ENCODE peak calls at places on chromosomes 4 and X, in eight cellular contexts. G is AG04450; F is thyroid gland; N is Peyer's patch; S is MCF 10A; B is tibial artery; J is CD4-positive, alpha-beta T cell; A is astrocyte of the cerebellum. R is an unnamed sample.

GRCh38 chr4:131547506-131547981 is 1601.5 kb upstream of the PCDH10 start:
- DNase-seq in G (no peak), F (no peak), N (no peak), S (no peak), B (no peak), J (no peak), A (no peak), R (no peak)

GRCh38 chr4:128220286-128221235 is 67.1 kb downstream of the PGRMC2 start:
- DNase-seq in G (peak; percentile 21), F (no peak), N (no peak), S (peak; percentile 59), B (no peak), J (no peak), A (peak; percentile 55), R (no peak)

GRCh38 chr4:152572417-152573086 is 36.7 kb upstream of the FBXW7 start:
- DNase-seq in G (no peak), F (no peak), N (no peak), S (no peak), B (no peak), J (no peak), A (no peak), R (no peak)

GRCh38 chr4:52990706-52991105 is 128.6 kb downstream of the RASL11B start:
- DNase-seq in G (no peak), F (no peak), N (no peak), S (no peak), B (no peak), J (no peak), A (no peak), R (no peak)

GRCh38 chrX:136835761-136836160 is 44.8 kb downstream of the RBMX start:
- DNase-seq in G (no peak), F (no peak), N (no peak), S (no peak), B (no peak), J (no peak), A (no peak), R (no peak)

GRCh38 chr4:142129931-142130330 is 493.5 kb downstream of the IL15 start:
- DNase-seq in G (no peak), F (no peak), N (no peak), S (no peak), B (no peak), J (no peak), A (no peak), R (no peak)

GRCh38 chrX:39556056-39556455 is 541.7 kb downstream of the BCOR start:
- DNase-seq in G (no peak), F (no peak), N (no peak), S (no peak), B (no peak), J (no peak), A (no peak), R (no peak)

GRCh38 chrX:121151293-121151692 is 103.9 kb downstream of the GLUD2 start:
- DNase-seq in G (no peak), F (no peak), N (no peak), S (no peak), B (no peak), J (no peak), A (no peak), R (no peak)

GRCh38 chrX:72124540-72125201 is 7.0 kb downstream of the RTL5 start:
- DNase-seq in G (no peak), F (no peak), N (peak; percentile 18), S (no peak), B (no peak), J (no peak), A (no peak), R (no peak)

GRCh38 chr4:147799986-147800555 is 68.2 kb downstream of the ARHGAP10 start:
- DNase-seq in G (no peak), F (no peak), N (peak; percentile 54), S (no peak), B (no peak), J (peak; percentile 36), A (peak; percentile 13), R (no peak)

GRCh38 chr4:116101321-116101720 is 984.1 kb downstream of the TRAM1L1 start:
- DNase-seq in G (no peak), F (no peak), N (no peak), S (no peak), B (no peak), J (no peak), A (no peak), R (no peak)

GRCh38 chr4:106370214-106370613 is 1.6 kb upstream of the GIMD1 start:
- DNase-seq in G (no peak), F (no peak), N (no peak), S (no peak), B (no peak), J (no peak), A (no peak), R (no peak)

GRCh38 chrX:13906103-13906502 is 89.2 kb upstream of the GPM6B start:
- DNase-seq in G (no peak), F (no peak), N (no peak), S (no peak), B (no peak), J (no peak), A (no peak), R (no peak)

GRCh38 chr4:8427262-8427661 is 13.3 kb downstream of the ACOX3 start:
- DNase-seq in G (no peak), F (no peak), N (no peak), S (no peak), B (no peak), J (no peak), A (no peak), R (no peak)

GRCh38 chr4:8431553-8431952 is 9.0 kb downstream of the ACOX3 start:
- DNase-seq in G (no peak), F (no peak), N (no peak), S (no peak), B (no peak), J (no peak), A (no peak), R (no peak)

GRCh38 chr4:8433181-8433580 is 7.3 kb downstream of the ACOX3 start:
- DNase-seq in G (no peak), F (peak; percentile 65), N (no peak), S (no peak), B (no peak), J (no peak), A (no peak), R (no peak)

GRCh38 chr4:8427761-8428287 is 12.7 kb downstream of the ACOX3 start:
- DNase-seq in G (no peak), F (peak; percentile 69), N (no peak), S (peak; percentile 49), B (peak; percentile 74), J (no peak), A (no peak), R (no peak)

GRCh38 chr4:8428288-8429097 is 12.0 kb downstream of the ACOX3 start:
- DNase-seq in G (peak; percentile 67), F (peak; percentile 91), N (peak; percentile 92), S (peak; percentile 83), B (peak; percentile 94), J (peak; percentile 96), A (peak; percentile 43), R (peak; percentile 95)
- TF ChIP-seq CTCF in G (peak; percentile 59), F (no peak), N (no peak), S (peak; percentile 37), B (no peak), J (no peak), A (peak; percentile 66), R (peak; percentile 60)

GRCh38 chr4:112189754-112190153 is 41.8 kb upstream of the AP1AR start:
- DNase-seq in G (no peak), F (no peak), N (no peak), S (no peak), B (no peak), J (no peak), A (no peak), R (no peak)
- TF ChIP-seq CTCF in G (peak; percentile 32), F (no peak), N (no peak), S (peak; percentile 6), B (no peak), J (no peak), A (peak; percentile 24), R (no peak)

DNA sequence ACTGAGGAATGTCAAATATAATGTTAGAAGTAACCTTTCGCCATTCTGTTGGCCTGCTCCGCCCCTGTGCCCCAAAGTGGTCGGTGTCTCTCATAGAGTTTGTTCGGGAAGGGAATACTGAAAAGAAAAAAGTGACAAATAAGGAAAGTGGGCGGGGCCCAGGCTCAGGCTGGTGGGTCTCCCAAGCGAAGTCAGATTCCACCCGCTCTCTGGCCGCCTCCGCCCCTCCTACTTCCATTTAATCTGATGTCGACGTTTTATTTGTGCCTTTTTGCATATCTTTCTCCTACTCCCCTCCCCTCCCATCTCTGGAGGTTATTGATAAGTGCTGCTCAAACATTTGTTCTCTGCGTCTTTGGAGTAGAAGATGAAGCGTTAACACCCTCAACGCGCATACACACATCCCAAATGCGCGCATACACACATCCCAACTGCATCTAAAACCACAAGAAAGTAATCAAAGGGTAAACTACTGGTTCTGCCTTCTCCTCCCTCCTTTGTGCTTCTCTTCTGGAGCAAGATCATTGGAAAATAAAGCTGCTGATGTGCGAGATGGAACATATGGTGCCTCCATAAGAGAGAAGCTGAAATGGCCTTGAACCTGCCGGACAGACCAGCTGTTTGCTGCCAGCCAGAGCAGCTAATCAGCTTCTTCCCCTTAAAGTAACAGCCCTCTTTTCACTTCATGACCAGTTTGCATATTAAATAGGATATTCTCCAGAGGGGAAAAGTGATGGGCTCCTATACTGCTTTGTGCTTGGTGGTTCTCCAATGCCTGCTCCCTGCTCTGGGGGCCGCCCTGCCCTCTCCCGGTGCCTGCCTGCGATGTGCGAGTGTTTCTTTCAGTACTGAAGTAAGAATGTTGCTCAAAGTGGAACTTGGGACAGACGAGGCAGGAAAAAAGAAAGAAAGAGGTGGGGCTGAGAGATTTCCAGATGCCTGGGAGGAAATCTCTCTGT is 3.1 kb downstream of the MAMLD1 start:
- DNase-seq in G (no peak), F (peak; percentile 38), N (peak; percentile 68), S (peak; percentile 16), B (peak; percentile 87), J (no peak), A (no peak), R (no peak)
- TF ChIP-seq CTCF in G (peak; percentile 25), F (no peak), N (no peak), S (no peak), B (no peak), J (no peak), A (peak; percentile 33), R (no peak)

DNA sequence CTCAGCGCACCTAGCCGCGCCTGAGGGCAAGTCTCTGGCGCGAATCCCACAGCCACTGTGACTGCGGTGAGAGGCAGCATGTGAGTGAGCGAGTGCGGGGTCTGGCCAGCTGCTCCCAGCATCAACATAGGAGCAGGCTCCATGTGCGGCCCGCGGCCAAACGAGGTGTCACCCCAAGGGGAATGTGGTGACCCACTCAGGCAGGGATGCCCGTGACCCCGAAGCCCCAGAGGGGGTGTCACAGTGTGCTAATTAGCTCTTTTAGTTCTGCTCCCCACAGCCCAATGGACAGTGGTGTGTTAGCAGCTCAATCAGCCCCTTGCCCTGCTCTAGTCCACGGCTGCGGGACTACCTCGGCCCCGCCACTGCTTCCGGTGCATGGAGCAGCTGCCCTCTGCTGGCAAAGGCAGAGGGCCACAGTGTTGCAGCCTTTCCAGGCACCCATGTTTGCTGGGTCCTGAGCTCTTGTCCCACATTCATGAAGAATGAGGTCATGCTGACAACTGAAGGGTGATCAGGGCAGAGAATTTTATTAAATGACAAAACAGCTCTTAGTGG is 61.4 kb downstream of the AGA start:
- DNase-seq in G (no peak), F (no peak), N (no peak), S (peak; percentile 21), B (no peak), J (no peak), A (no peak), R (no peak)
- TF ChIP-seq CTCF in G (no peak), F (no peak), N (no peak), S (no peak), B (no peak), J (no peak), A (no peak), R (peak; percentile 31)